ENCODE peak calls at places on chromosomes 6 and 20, in five cellular contexts. A is glutamatergic neuron; K is GM20000; M is nucleus accumbens; I is CD8-positive, alpha-beta T cell. U is an unnamed sample.

GRCh38 chr20:14919473-14920157 is 582.2 kb upstream of the FLRT3 start:
- DNase-seq in I (no peak), A (no peak), M (no peak), K (no peak), U (no peak)

GRCh38 chr6:101545171-101545570 is 151.7 kb downstream of the GRIK2 start:
- DNase-seq in A (no peak), I (no peak), K (no peak), M (no peak), U (no peak)

GRCh38 chr6:125784365-125784764 is 6.4 kb upstream of the NCOA7 start:
- DNase-seq in M (no peak), I (no peak), A (no peak), K (no peak), U (no peak)

GRCh38 chr20:14777571-14777970 is 440.2 kb upstream of the FLRT3 start:
- DNase-seq in K (no peak), I (no peak), M (no peak), A (no peak), U (no peak)

GRCh38 chr6:105005446-105005845 is 48.5 kb downstream of the LIN28B start:
- DNase-seq in K (no peak), A (no peak), I (no peak), M (no peak), U (no peak)

GRCh38 chr6:133241901-133242760 is 974 bp downstream of the EYA4 start:
- DNase-seq in A (peak; percentile 57), K (no peak), I (no peak), M (no peak), U (no peak)

GRCh38 chr6:31615748-31616147 is 714 bp downstream of the AIF1 start:
- DNase-seq in K (no peak), M (no peak), A (no peak), I (no peak), U (no peak)

GRCh38 chr6:78863576-78863975 is 3.8 kb upstream of the IRAK1BP1 start:
- DNase-seq in K (no peak), A (no peak), M (no peak), I (no peak), U (no peak)

GRCh38 chr6:35294308-35294945 is 3.2 kb upstream of the DEF6 start:
- DNase-seq in K (peak; percentile 74), A (peak; percentile 44), I (no peak), M (no peak), U (peak; percentile 43)

GRCh38 chr6:170074435-170074834 is 216.4 kb downstream of the DLL1 start:
- DNase-seq in I (no peak), A (no peak), M (no peak), K (no peak), U (no peak)